ENCODE peak calls at places on chromosomes 3 and 15, in eight cellular contexts. O is NCI-H187 treated with DMSO at 0.1 percent for 48 hours; J is AG04450; Q is stimulated activated CD4-positive, alpha-beta T cell treated with anti-CD3 and anti-CD28 coated beads, Interleukin-2, amount 100 ng/mL, for 48 hours; T is keratinocyte; Z is NCI-H1694 treated with DMSO at 0.1 percent for 48 hours; P is endothelial cell of umbilical vein; X is AG20443. V is an unnamed sample.
A peak's percentile ranks its signal among the peaks of the same experiment; 100 is the strongest.

GRCh38 chr15:80152896-80153876 is at the start of gene FAH:
- DNase-seq in J (no peak), T (no peak), O (no peak), X (peak; percentile 43), Q (peak; percentile 29), P (peak; percentile 60), Z (no peak), V (peak; percentile 36)

GRCh38 chr15:88845616-88846015 is 42.4 kb downstream of the ACAN start:
- DNase-seq in Q (no peak), J (no peak), T (no peak), X (no peak), Z (no peak), P (no peak), O (no peak), V (no peak)

GRCh38 chr3:160129459-160130061 is 95.7 kb upstream of the C3orf80 start:
- DNase-seq in Q (no peak), Z (no peak), P (peak; percentile 95), J (peak; percentile 80), O (no peak), X (peak; percentile 91), T (peak; percentile 36), V (peak; percentile 75)

GRCh38 chr3:30623375-30623774 is 17.0 kb downstream of the TGFBR2 start:
- DNase-seq in Z (no peak), O (no peak), X (no peak), P (no peak), T (no peak), J (no peak), Q (no peak), V (no peak)

GRCh38 chr3:195031574-195032003 is 239.4 kb downstream of the XXYLT1 start:
- DNase-seq in J (no peak), Q (no peak), O (no peak), T (no peak), Z (no peak), X (no peak), P (peak; percentile 87), V (no peak)

GRCh38 chr3:50156991-50157493 is 1.9 kb downstream of the SEMA3F start:
- DNase-seq in X (peak; percentile 45), T (no peak), O (no peak), P (peak; percentile 54), Z (no peak), J (no peak), Q (no peak), V (peak; percentile 60)

GRCh38 chr15:82103500-82103899 is 57.7 kb upstream of the MEX3B start:
- DNase-seq in P (no peak), O (no peak), T (no peak), Z (no peak), X (no peak), J (no peak), Q (no peak), V (no peak)

GRCh38 chr15:85976986-85977385 is 102.7 kb upstream of the AGBL1 start:
- DNase-seq in O (no peak), Z (no peak), Q (no peak), P (no peak), X (no peak), J (no peak), T (no peak), V (no peak)

GRCh38 chr3:123202451-123202850 is 708 bp downstream of the SEC22A start:
- DNase-seq in T (no peak), Q (no peak), P (peak; percentile 18), X (peak; percentile 14), Z (no peak), J (no peak), O (no peak), V (peak; percentile 15)

GRCh38 chr3:190064112-190064511 is 56.6 kb downstream of the P3H2 start:
- DNase-seq in Q (no peak), T (peak; percentile 45), J (peak; percentile 74), O (no peak), Z (no peak), P (peak; percentile 82), X (peak; percentile 67), V (peak; percentile 53)

GRCh38 chr15:50628421-50628820 is 58.2 kb downstream of the TRPM7 start:
- DNase-seq in X (no peak), T (no peak), P (no peak), Q (no peak), O (no peak), J (no peak), Z (no peak), V (no peak)

GRCh38 chr3:3862534-3862933 is 63.3 kb downstream of the LRRN1 start:
- DNase-seq in O (no peak), X (no peak), P (no peak), J (no peak), Z (no peak), Q (no peak), T (no peak), V (no peak)

GRCh38 chr3:15820911-15821310 is 23.1 kb upstream of the ANKRD28 start:
- DNase-seq in O (no peak), J (no peak), T (no peak), X (peak; percentile 34), P (no peak), Q (no peak), Z (no peak), V (no peak)

GRCh38 chr3:3082547-3082924 is 27.6 kb downstream of the IL5RA start:
- DNase-seq in X (no peak), J (no peak), O (no peak), P (no peak), T (no peak), Q (no peak), Z (no peak), V (no peak)

GRCh38 chr3:196611761-196612483 is 27.6 kb upstream of the NRROS start:
- DNase-seq in Z (no peak), J (no peak), O (no peak), Q (no peak), P (peak; percentile 82), X (no peak), T (no peak), V (no peak)

GRCh38 chr3:168620854-168621253 is 525.1 kb upstream of the GOLIM4 start:
- DNase-seq in Q (no peak), X (peak; percentile 14), P (peak; percentile 13), O (no peak), Z (peak; percentile 18), T (no peak), J (no peak), V (peak; percentile 25)

GRCh38 chr3:112681822-112682325 is 40.9 kb upstream of the CCDC80 start:
- DNase-seq in Z (no peak), T (no peak), X (peak; percentile 24), Q (no peak), O (no peak), P (peak; percentile 64), J (peak; percentile 48), V (peak; percentile 21)

GRCh38 chr15:88542342-88542733 is 4.1 kb downstream of the DET1 start:
- DNase-seq in Z (no peak), Q (no peak), T (no peak), P (no peak), O (no peak), X (no peak), J (no peak), V (no peak)

V was measured in AG08396.